ENCODE peak calls at places on chromosomes 6 and 20, in ten cellular contexts. One of them, this sample, is unnamed.
A peak's percentile ranks its signal among the peaks of the same experiment; 100 is the strongest.

GRCh38 chr6:5012531-5012930 is 8.7 kb upstream of the RPP40 start:
- DNase-seq in left lung: no peak
- DNase-seq in mammary epithelial cell: no peak
- DNase-seq in lower lobe of right lung: no peak
- DNase-seq in astrocyte: peak; percentile 11
- DNase-seq in A673: no peak
- DNase-seq in CD8-positive, alpha-beta memory T cell: no peak
- DNase-seq in MM.1S: no peak
- DNase-seq in brain microvascular endothelial cell: no peak
- DNase-seq in naive thymus-derived CD4-positive, alpha-beta T cell: no peak
- DNase-seq in this sample: no peak

GRCh38 chr6:154138806-154139205 is 99.8 kb downstream of the OPRM1 start:
- DNase-seq in left lung: peak; percentile 37
- DNase-seq in mammary epithelial cell: peak; percentile 42
- DNase-seq in lower lobe of right lung: no peak
- DNase-seq in astrocyte: no peak
- DNase-seq in A673: no peak
- DNase-seq in CD8-positive, alpha-beta memory T cell: no peak
- DNase-seq in MM.1S: no peak
- DNase-seq in brain microvascular endothelial cell: no peak
- DNase-seq in naive thymus-derived CD4-positive, alpha-beta T cell: no peak
- DNase-seq in this sample: no peak

GRCh38 chr6:139852067-139852466 is 477.6 kb upstream of the CITED2 start:
- DNase-seq in left lung: no peak
- DNase-seq in mammary epithelial cell: no peak
- DNase-seq in lower lobe of right lung: no peak
- DNase-seq in astrocyte: peak; percentile 14
- DNase-seq in A673: no peak
- DNase-seq in CD8-positive, alpha-beta memory T cell: no peak
- DNase-seq in MM.1S: no peak
- DNase-seq in brain microvascular endothelial cell: no peak
- DNase-seq in naive thymus-derived CD4-positive, alpha-beta T cell: no peak
- DNase-seq in this sample: no peak

GRCh38 chr6:31794294-31794865 is 1.2 kb downstream of the VARS1 start:
- DNase-seq in left lung: no peak
- DNase-seq in mammary epithelial cell: no peak
- DNase-seq in lower lobe of right lung: no peak
- DNase-seq in astrocyte: no peak
- DNase-seq in A673: peak; percentile 78
- DNase-seq in CD8-positive, alpha-beta memory T cell: no peak
- DNase-seq in MM.1S: peak; percentile 30
- DNase-seq in brain microvascular endothelial cell: peak; percentile 19
- DNase-seq in naive thymus-derived CD4-positive, alpha-beta T cell: no peak
- DNase-seq in this sample: no peak

GRCh38 chr6:163955131-163955530 is 540.6 kb downstream of the QKI start:
- DNase-seq in left lung: no peak
- DNase-seq in mammary epithelial cell: no peak
- DNase-seq in lower lobe of right lung: no peak
- DNase-seq in astrocyte: peak; percentile 97
- DNase-seq in A673: no peak
- DNase-seq in CD8-positive, alpha-beta memory T cell: no peak
- DNase-seq in MM.1S: no peak
- DNase-seq in brain microvascular endothelial cell: peak; percentile 85
- DNase-seq in naive thymus-derived CD4-positive, alpha-beta T cell: no peak
- DNase-seq in this sample: no peak

GRCh38 chr6:27668442-27669275 is 195.8 kb upstream of the ZNF184 start:
- DNase-seq in left lung: no peak
- DNase-seq in mammary epithelial cell: peak; percentile 88
- DNase-seq in lower lobe of right lung: no peak
- DNase-seq in astrocyte: peak; percentile 82
- DNase-seq in A673: peak; percentile 82
- DNase-seq in CD8-positive, alpha-beta memory T cell: no peak
- DNase-seq in MM.1S: peak; percentile 37
- DNase-seq in brain microvascular endothelial cell: no peak
- DNase-seq in naive thymus-derived CD4-positive, alpha-beta T cell: peak; percentile 67
- DNase-seq in this sample: peak; percentile 62

GRCh38 chr6:168355716-168356522 is 36.3 kb upstream of the DACT2 start:
- DNase-seq in left lung: no peak
- DNase-seq in mammary epithelial cell: no peak
- DNase-seq in lower lobe of right lung: no peak
- DNase-seq in astrocyte: no peak
- DNase-seq in A673: peak; percentile 84
- DNase-seq in CD8-positive, alpha-beta memory T cell: no peak
- DNase-seq in MM.1S: no peak
- DNase-seq in brain microvascular endothelial cell: peak; percentile 19
- DNase-seq in naive thymus-derived CD4-positive, alpha-beta T cell: peak; percentile 49
- DNase-seq in this sample: no peak

GRCh38 chr20:51803157-51803854 is 985 bp upstream of the SALL4 start:
- DNase-seq in left lung: no peak
- DNase-seq in mammary epithelial cell: peak; percentile 44
- DNase-seq in lower lobe of right lung: no peak
- DNase-seq in astrocyte: peak; percentile 66
- DNase-seq in A673: no peak
- DNase-seq in CD8-positive, alpha-beta memory T cell: no peak
- DNase-seq in MM.1S: no peak
- DNase-seq in brain microvascular endothelial cell: peak; percentile 42
- DNase-seq in naive thymus-derived CD4-positive, alpha-beta T cell: no peak
- DNase-seq in this sample: peak; percentile 14

GRCh38 chr6:104887350-104887749 is 27.6 kb upstream of the HACE1 start:
- DNase-seq in left lung: no peak
- DNase-seq in mammary epithelial cell: peak; percentile 43
- DNase-seq in lower lobe of right lung: no peak
- DNase-seq in astrocyte: peak; percentile 12
- DNase-seq in A673: peak; percentile 60
- DNase-seq in CD8-positive, alpha-beta memory T cell: no peak
- DNase-seq in MM.1S: peak; percentile 15
- DNase-seq in brain microvascular endothelial cell: peak; percentile 9
- DNase-seq in naive thymus-derived CD4-positive, alpha-beta T cell: no peak
- DNase-seq in this sample: no peak

GRCh38 chr6:135833806-135834205 is 17.7 kb upstream of the PDE7B start:
- DNase-seq in left lung: no peak
- DNase-seq in mammary epithelial cell: no peak
- DNase-seq in lower lobe of right lung: no peak
- DNase-seq in astrocyte: no peak
- DNase-seq in A673: peak; percentile 93
- DNase-seq in CD8-positive, alpha-beta memory T cell: no peak
- DNase-seq in MM.1S: no peak
- DNase-seq in brain microvascular endothelial cell: no peak
- DNase-seq in naive thymus-derived CD4-positive, alpha-beta T cell: no peak
- DNase-seq in this sample: no peak

GRCh38 chr20:4017051-4017702 is 1.8 kb upstream of the RNF24 start:
- DNase-seq in left lung: no peak
- DNase-seq in mammary epithelial cell: no peak
- DNase-seq in lower lobe of right lung: no peak
- DNase-seq in astrocyte: no peak
- DNase-seq in A673: no peak
- DNase-seq in CD8-positive, alpha-beta memory T cell: no peak
- DNase-seq in MM.1S: no peak
- DNase-seq in brain microvascular endothelial cell: no peak
- DNase-seq in naive thymus-derived CD4-positive, alpha-beta T cell: no peak
- DNase-seq in this sample: no peak

GRCh38 chr20:4021905-4022304 is 6.5 kb upstream of the RNF24 start:
- DNase-seq in left lung: no peak
- DNase-seq in mammary epithelial cell: no peak
- DNase-seq in lower lobe of right lung: no peak
- DNase-seq in astrocyte: peak; percentile 49
- DNase-seq in A673: no peak
- DNase-seq in CD8-positive, alpha-beta memory T cell: no peak
- DNase-seq in MM.1S: no peak
- DNase-seq in brain microvascular endothelial cell: no peak
- DNase-seq in naive thymus-derived CD4-positive, alpha-beta T cell: no peak
- DNase-seq in this sample: no peak

GRCh38 chr20:4016349-4017050 is 1.1 kb upstream of the RNF24 start:
- DNase-seq in left lung: no peak
- DNase-seq in mammary epithelial cell: no peak
- DNase-seq in lower lobe of right lung: no peak
- DNase-seq in astrocyte: no peak
- DNase-seq in A673: no peak
- DNase-seq in CD8-positive, alpha-beta memory T cell: no peak
- DNase-seq in MM.1S: no peak
- DNase-seq in brain microvascular endothelial cell: no peak
- DNase-seq in naive thymus-derived CD4-positive, alpha-beta T cell: no peak
- DNase-seq in this sample: no peak

GRCh38 chr20:4020256-4020655 is 4.9 kb upstream of the RNF24 start:
- DNase-seq in left lung: no peak
- DNase-seq in mammary epithelial cell: no peak
- DNase-seq in lower lobe of right lung: no peak
- DNase-seq in astrocyte: no peak
- DNase-seq in A673: no peak
- DNase-seq in CD8-positive, alpha-beta memory T cell: no peak
- DNase-seq in MM.1S: no peak
- DNase-seq in brain microvascular endothelial cell: no peak
- DNase-seq in naive thymus-derived CD4-positive, alpha-beta T cell: no peak
- DNase-seq in this sample: no peak

GRCh38 chr20:4018015-4018748 is 2.8 kb upstream of the RNF24 start:
- DNase-seq in left lung: no peak
- DNase-seq in mammary epithelial cell: peak; percentile 77
- DNase-seq in lower lobe of right lung: no peak
- DNase-seq in astrocyte: peak; percentile 29
- DNase-seq in A673: no peak
- DNase-seq in CD8-positive, alpha-beta memory T cell: no peak
- DNase-seq in MM.1S: no peak
- DNase-seq in brain microvascular endothelial cell: no peak
- DNase-seq in naive thymus-derived CD4-positive, alpha-beta T cell: no peak
- DNase-seq in this sample: no peak
- H3K27ac ChIP-seq in left lung: no peak overlapping the region
- H3K27ac ChIP-seq in mammary epithelial cell: no peak overlapping the region
- H3K27ac ChIP-seq in lower lobe of right lung: no peak overlapping the region
- H3K27ac ChIP-seq in astrocyte: no peak overlapping the region
- H3K27ac ChIP-seq in A673: no peak overlapping the region
- H3K27ac ChIP-seq in CD8-positive, alpha-beta memory T cell: no peak overlapping the region
- H3K27ac ChIP-seq in MM.1S: no peak overlapping the region
- H3K27ac ChIP-seq in brain microvascular endothelial cell: no peak overlapping the region
- H3K27ac ChIP-seq in naive thymus-derived CD4-positive, alpha-beta T cell: no peak overlapping the region
- H3K27ac ChIP-seq in this sample: peak overlapping the region; percentile 62

GRCh38 chr6:12815089-12815488 is 98.5 kb downstream of the PHACTR1 start:
- DNase-seq in left lung: no peak
- DNase-seq in mammary epithelial cell: no peak
- DNase-seq in lower lobe of right lung: no peak
- DNase-seq in astrocyte: no peak
- DNase-seq in A673: no peak
- DNase-seq in CD8-positive, alpha-beta memory T cell: no peak
- DNase-seq in MM.1S: no peak
- DNase-seq in brain microvascular endothelial cell: no peak
- DNase-seq in naive thymus-derived CD4-positive, alpha-beta T cell: no peak
- DNase-seq in this sample: no peak

GRCh38 chr6:12823847-12824246 is 107.3 kb downstream of the PHACTR1 start:
- DNase-seq in left lung: no peak
- DNase-seq in mammary epithelial cell: no peak
- DNase-seq in lower lobe of right lung: no peak
- DNase-seq in astrocyte: no peak
- DNase-seq in A673: no peak
- DNase-seq in CD8-positive, alpha-beta memory T cell: no peak
- DNase-seq in MM.1S: no peak
- DNase-seq in brain microvascular endothelial cell: no peak
- DNase-seq in naive thymus-derived CD4-positive, alpha-beta T cell: no peak
- DNase-seq in this sample: no peak

GRCh38 chr6:12815884-12816600 is 99.5 kb downstream of the PHACTR1 start:
- DNase-seq in left lung: no peak
- DNase-seq in mammary epithelial cell: peak; percentile 3
- DNase-seq in lower lobe of right lung: no peak
- DNase-seq in astrocyte: peak; percentile 15
- DNase-seq in A673: peak; percentile 10
- DNase-seq in CD8-positive, alpha-beta memory T cell: no peak
- DNase-seq in MM.1S: no peak
- DNase-seq in brain microvascular endothelial cell: no peak
- DNase-seq in naive thymus-derived CD4-positive, alpha-beta T cell: no peak
- DNase-seq in this sample: no peak

GRCh38 chr6:12813321-12813720 is 96.8 kb downstream of the PHACTR1 start:
- DNase-seq in left lung: no peak
- DNase-seq in mammary epithelial cell: no peak
- DNase-seq in lower lobe of right lung: no peak
- DNase-seq in astrocyte: peak; percentile 85
- DNase-seq in A673: no peak
- DNase-seq in CD8-positive, alpha-beta memory T cell: no peak
- DNase-seq in MM.1S: no peak
- DNase-seq in brain microvascular endothelial cell: no peak
- DNase-seq in naive thymus-derived CD4-positive, alpha-beta T cell: no peak
- DNase-seq in this sample: no peak

DNA sequence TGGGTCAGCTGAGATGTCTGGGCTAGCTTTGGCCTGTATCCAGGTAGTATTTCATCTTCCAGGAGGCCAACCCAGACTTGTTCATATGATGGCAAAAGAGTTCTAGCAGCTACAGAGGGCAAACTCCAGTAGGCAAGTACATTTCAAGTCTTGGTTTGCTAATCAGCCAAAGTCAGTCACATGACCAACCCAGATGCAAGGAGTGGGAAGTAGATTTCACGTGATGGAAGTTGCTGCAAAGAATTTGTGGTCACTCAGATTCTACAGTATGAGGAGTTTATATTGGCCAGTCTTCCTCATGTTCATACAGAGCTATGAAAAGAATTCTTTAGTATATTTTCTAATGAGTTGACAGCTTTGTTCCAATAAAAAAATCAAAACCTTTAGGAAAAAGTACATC is 101.8 kb downstream of the PHACTR1 start:
- DNase-seq in left lung: no peak
- DNase-seq in mammary epithelial cell: no peak
- DNase-seq in lower lobe of right lung: no peak
- DNase-seq in astrocyte: peak; percentile 66
- DNase-seq in A673: no peak
- DNase-seq in CD8-positive, alpha-beta memory T cell: no peak
- DNase-seq in MM.1S: no peak
- DNase-seq in brain microvascular endothelial cell: no peak
- DNase-seq in naive thymus-derived CD4-positive, alpha-beta T cell: no peak
- DNase-seq in this sample: no peak
- H3K27ac ChIP-seq in left lung: no peak overlapping the region
- H3K27ac ChIP-seq in mammary epithelial cell: no peak overlapping the region
- H3K27ac ChIP-seq in lower lobe of right lung: no peak overlapping the region
- H3K27ac ChIP-seq in astrocyte: no peak overlapping the region
- H3K27ac ChIP-seq in A673: no peak overlapping the region
- H3K27ac ChIP-seq in CD8-positive, alpha-beta memory T cell: no peak overlapping the region
- H3K27ac ChIP-seq in MM.1S: no peak overlapping the region
- H3K27ac ChIP-seq in brain microvascular endothelial cell: no peak overlapping the region
- H3K27ac ChIP-seq in naive thymus-derived CD4-positive, alpha-beta T cell: no peak overlapping the region
- H3K27ac ChIP-seq in this sample: no peak overlapping the region

DNA sequence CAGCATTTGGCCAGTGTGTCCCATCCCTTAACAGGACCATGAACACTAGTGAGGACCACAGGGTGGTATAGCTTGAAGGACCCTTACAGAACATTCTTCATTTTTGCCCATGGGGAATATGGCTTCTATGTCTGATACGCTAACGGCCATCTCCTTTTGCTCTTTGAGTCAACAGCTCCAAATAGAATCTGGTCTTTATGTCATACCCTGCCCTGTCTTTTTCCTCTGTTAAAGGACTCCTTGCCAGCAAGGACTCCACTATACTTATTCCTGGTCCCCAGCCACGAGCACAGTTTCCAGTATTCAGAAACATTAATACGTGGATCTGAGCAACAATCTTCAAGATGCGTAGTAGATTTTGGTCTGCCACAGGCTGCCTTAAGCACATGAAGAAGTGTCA is 22.5 kb downstream of the SERPINB1 start:
- DNase-seq in left lung: no peak
- DNase-seq in mammary epithelial cell: no peak
- DNase-seq in lower lobe of right lung: no peak
- DNase-seq in astrocyte: no peak
- DNase-seq in A673: no peak
- DNase-seq in CD8-positive, alpha-beta memory T cell: no peak
- DNase-seq in MM.1S: no peak
- DNase-seq in brain microvascular endothelial cell: no peak
- DNase-seq in naive thymus-derived CD4-positive, alpha-beta T cell: no peak
- DNase-seq in this sample: no peak
- H3K27ac ChIP-seq in left lung: peak overlapping the region; percentile 69
- H3K27ac ChIP-seq in mammary epithelial cell: peak overlapping the region; percentile 99
- H3K27ac ChIP-seq in lower lobe of right lung: peak overlapping the region; percentile 79
- H3K27ac ChIP-seq in astrocyte: peak overlapping the region; percentile 15
- H3K27ac ChIP-seq in A673: no peak overlapping the region
- H3K27ac ChIP-seq in CD8-positive, alpha-beta memory T cell: no peak overlapping the region
- H3K27ac ChIP-seq in MM.1S: no peak overlapping the region
- H3K27ac ChIP-seq in brain microvascular endothelial cell: peak overlapping the region; percentile 81
- H3K27ac ChIP-seq in naive thymus-derived CD4-positive, alpha-beta T cell: no peak overlapping the region
- H3K27ac ChIP-seq in this sample: peak overlapping the region; percentile 95

GRCh38 chr6:144283781-144284473 is 1.2 kb upstream of the UTRN start:
- DNase-seq in left lung: no peak
- DNase-seq in mammary epithelial cell: peak; percentile 25
- DNase-seq in lower lobe of right lung: no peak
- DNase-seq in astrocyte: peak; percentile 22
- DNase-seq in A673: peak; percentile 46
- DNase-seq in CD8-positive, alpha-beta memory T cell: no peak
- DNase-seq in MM.1S: no peak
- DNase-seq in brain microvascular endothelial cell: peak; percentile 20
- DNase-seq in naive thymus-derived CD4-positive, alpha-beta T cell: no peak
- DNase-seq in this sample: no peak
- H3K27ac ChIP-seq in left lung: peak overlapping the region; percentile 98
- H3K27ac ChIP-seq in mammary epithelial cell: peak overlapping the region; percentile 41
- H3K27ac ChIP-seq in lower lobe of right lung: peak overlapping the region; percentile 93
- H3K27ac ChIP-seq in astrocyte: peak overlapping the region; percentile 88
- H3K27ac ChIP-seq in A673: no peak overlapping the region
- H3K27ac ChIP-seq in CD8-positive, alpha-beta memory T cell: no peak overlapping the region
- H3K27ac ChIP-seq in MM.1S: no peak overlapping the region
- H3K27ac ChIP-seq in brain microvascular endothelial cell: peak overlapping the region; percentile 72
- H3K27ac ChIP-seq in naive thymus-derived CD4-positive, alpha-beta T cell: no peak overlapping the region
- H3K27ac ChIP-seq in this sample: no peak overlapping the region

This sample was measured in epithelial cell of prostate.